ENCODE peak calls at places on chromosomes 5 and 9, in five cellular contexts. Y is NT2/D1, F is HepG2, T is H1, B is GM12878. D is an unnamed sample.

GRCh38 chr9:107760469-107761242 is 271.1 kb upstream of the KLF4 start:
- DNase-seq in Y (no peak), F (no peak), T (no peak), B (no peak), D (no peak)

GRCh38 chr9:85262333-85262732 is 479.4 kb downstream of the AGTPBP1 start:
- DNase-seq in Y (no peak), F (no peak), T (no peak), B (no peak), D (no peak)

GRCh38 chr5:101838329-101838964 is 457.6 kb downstream of the SLCO4C1 start:
- DNase-seq in Y (no peak), F (no peak), T (no peak), B (no peak), D (no peak)

GRCh38 chr5:133144245-133144981 is 92.6 kb downstream of the HSPA4 start:
- DNase-seq in Y (no peak), F (no peak), T (no peak), B (no peak), D (no peak)

GRCh38 chr5:52469420-52469819 is 318.3 kb upstream of the ITGA1 start:
- DNase-seq in Y (no peak), F (no peak), T (no peak), B (no peak), D (no peak)

GRCh38 chr9:96486351-96487029 is 36.5 kb downstream of the HABP4 start:
- DNase-seq in Y (no peak), F (no peak), T (no peak), B (no peak), D (no peak)

GRCh38 chr5:176676361-176676824 is 29.1 kb downstream of the TSPAN17 start:
- DNase-seq in Y (no peak), F (peak), T (no peak), B (peak), D (no peak)

GRCh38 chr5:159104058-159104651 is 4.4 kb upstream of the EBF1 start:
- DNase-seq in Y (no peak), F (no peak), T (peak), B (no peak), D (no peak)

GRCh38 chr5:43017438-43017820 is 22.7 kb downstream of the ANXA2R start:
- DNase-seq in Y (no peak), F (peak), T (no peak), B (no peak), D (no peak)

GRCh38 chr5:154375331-154376008 is 70.3 kb upstream of the SAP30L start:
- DNase-seq in Y (no peak), F (no peak), T (no peak), B (no peak), D (no peak)

GRCh38 chr5:103260951-103261350 is 2.4 kb downstream of the MACIR start:
- DNase-seq in Y (no peak), F (no peak), T (no peak), B (peak), D (no peak)

GRCh38 chr5:12357596-12357995 is 453.4 kb upstream of the CTNND2 start:
- DNase-seq in Y (no peak), F (no peak), T (no peak), B (no peak), D (no peak)

GRCh38 chr5:151470440-151470839 is 23.0 kb downstream of the SLC36A1 start:
- DNase-seq in Y (no peak), F (no peak), T (no peak), B (no peak), D (no peak)

GRCh38 chr9:123611228-123611627 is 255.2 kb downstream of the CRB2 start:
- DNase-seq in Y (no peak), F (no peak), T (no peak), B (no peak), D (no peak)

GRCh38 chr5:8905021-8905420 is 640.9 kb downstream of the SEMA5A start:
- DNase-seq in Y (no peak), F (no peak), T (no peak), B (no peak), D (no peak)

GRCh38 chr5:54769072-54769471 is 216.3 kb downstream of the ESM1 start:
- DNase-seq in Y (no peak), F (no peak), T (no peak), B (no peak), D (no peak)

GRCh38 chr5:138282918-138283742 is 8.7 kb upstream of the GFRA3 start:
- DNase-seq in Y (peak), F (peak), T (no peak), B (no peak), D (peak)
- TF ChIP-seq SUZ12 in Y (no peak), F (no peak), T (no peak), B (no peak), D (no peak)

GRCh38 chr9:16048129-16048528 is 495.3 kb downstream of the CCDC171 start:
- DNase-seq in Y (no peak), F (no peak), T (no peak), B (no peak), D (no peak)
- TF ChIP-seq SUZ12 in Y (no peak), F (no peak), T (no peak), B (no peak), D (no peak)

GRCh38 chr5:77683171-77683732 is 44.7 kb upstream of the OTP start:
- DNase-seq in Y (no peak), F (no peak), T (no peak), B (no peak), D (no peak)

GRCh38 chr5:77679791-77680190 is 41.3 kb upstream of the OTP start:
- DNase-seq in Y (no peak), F (peak), T (no peak), B (no peak), D (no peak)
- TF ChIP-seq SUZ12 in Y (no peak), F (no peak), T (no peak), B (no peak), D (no peak)

GRCh38 chr5:167303582-167303981 is 987.9 kb upstream of the WWC1 start:
- DNase-seq in Y (no peak), F (no peak), T (no peak), B (no peak), D (no peak)

GRCh38 chr5:167307042-167307441 is 984.4 kb upstream of the WWC1 start:
- DNase-seq in Y (no peak), F (no peak), T (no peak), B (no peak), D (no peak)

GRCh38 chr5:167305591-167306213 is 985.7 kb upstream of the WWC1 start:
- DNase-seq in Y (peak), F (no peak), T (no peak), B (no peak), D (no peak)

DNA sequence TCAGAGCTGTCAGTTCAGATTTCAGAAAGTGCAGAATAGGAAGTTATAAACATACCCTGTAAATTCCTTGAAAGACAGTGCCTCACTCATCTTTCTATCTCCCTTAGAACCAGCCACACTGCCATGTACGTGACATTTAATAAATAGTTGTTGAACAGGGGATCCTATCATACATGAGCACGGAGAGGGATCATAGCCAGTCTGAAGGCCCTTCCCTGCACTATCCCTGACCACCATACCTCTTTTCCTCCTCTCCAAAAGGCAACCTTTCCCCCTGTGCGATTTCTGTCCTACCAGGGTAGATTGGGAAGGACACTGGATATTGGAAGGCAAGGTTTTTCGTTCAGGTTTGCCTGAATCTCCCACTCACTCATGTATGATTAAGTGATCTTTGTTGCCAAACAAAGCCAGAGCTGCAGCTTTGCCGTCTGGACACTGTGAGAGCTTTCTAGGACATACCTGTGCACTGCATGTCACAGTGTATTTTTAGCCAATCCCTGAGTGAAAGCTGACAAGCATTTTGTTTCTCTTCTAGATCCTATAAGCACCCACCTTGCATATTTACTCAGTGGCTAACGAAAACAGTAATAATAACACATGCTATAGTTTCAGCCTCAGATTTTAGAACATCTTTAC is 986.5 kb upstream of the WWC1 start:
- DNase-seq in Y (no peak), F (no peak), T (no peak), B (no peak), D (no peak)
- TF ChIP-seq SUZ12 in Y (no peak), F (no peak), T (no peak), B (no peak), D (no peak)

GRCh38 chr5:178416919-178417318 is 173.3 kb downstream of the COL23A1 start:
- DNase-seq in Y (no peak), F (no peak), T (no peak), B (no peak), D (no peak)
- TF ChIP-seq SUZ12 in Y (no peak), F (no peak), T (no peak), B (no peak), D (no peak)

GRCh38 chr5:116652196-116652729 is 77.6 kb upstream of the SEMA6A start:
- DNase-seq in Y (peak), F (peak), T (peak), B (peak), D (peak)
- TF ChIP-seq SUZ12 in Y (no peak), F (no peak), T (no peak), B (no peak), D (no peak)

GRCh38 chr9:16951503-16951902 is 81.0 kb upstream of the BNC2 start:
- DNase-seq in Y (no peak), F (no peak), T (no peak), B (no peak), D (no peak)
- TF ChIP-seq SUZ12 in Y (no peak), F (no peak), T (no peak), B (no peak), D (no peak)

DNA sequence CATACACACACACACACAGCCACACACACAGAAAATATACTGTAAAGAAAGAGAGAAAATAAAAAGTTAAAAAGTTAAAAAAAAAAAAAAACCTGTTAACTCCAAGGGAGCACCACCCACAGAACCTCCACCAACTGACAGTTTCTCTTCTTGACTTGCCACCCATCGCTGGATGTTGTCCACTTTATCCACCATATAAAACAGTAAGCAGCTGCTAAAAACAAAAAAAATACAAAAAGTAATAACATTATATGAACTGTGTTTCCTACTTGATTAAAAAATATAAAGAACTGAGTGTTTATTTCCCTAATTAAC is 1.2 kb downstream of the PURA start:
- DNase-seq in Y (no peak), F (no peak), T (no peak), B (no peak), D (no peak)
- TF ChIP-seq SUZ12 in Y (no peak), F (no peak), T (no peak), B (no peak), D (no peak)

GRCh38 chr9:117178596-117179111 is 236.2 kb downstream of the ASTN2 start:
- DNase-seq in Y (no peak), F (no peak), T (no peak), B (no peak), D (no peak)
- TF ChIP-seq SUZ12 in Y (no peak), F (no peak), T (no peak), B (no peak), D (no peak)

GRCh38 chr5:127863610-127864395 is 160.6 kb downstream of the CCDC192 start:
- DNase-seq in Y (no peak), F (no peak), T (no peak), B (no peak), D (no peak)
- TF ChIP-seq SUZ12 in Y (no peak), F (no peak), T (no peak), B (no peak), D (no peak)

D was measured in HEK293T.